ENCODE peak calls at places on chromosomes 7 and 10, in four cellular contexts. E is K562, W is IMR-90, L is GM12878. X is an unnamed sample.
A peak's percentile ranks its signal among the peaks of the same experiment; 100 is the strongest.

GRCh38 chr7:21448974-21449373 is 21.1 kb downstream of the SP4 start:
- DNase-seq in W (no peak), E (no peak), L (no peak), X (no peak)

GRCh38 chr7:43569424-43569823 is 13.5 kb upstream of the STK17A start:
- DNase-seq in E (peak; percentile 35), L (no peak), W (peak; percentile 84), X (no peak)

GRCh38 chr7:82803411-82803810 is 359.3 kb downstream of the PCLO start:
- DNase-seq in W (peak; percentile 9), L (no peak), E (no peak), X (no peak)

GRCh38 chr7:41222704-41223103 is 480.2 kb downstream of the INHBA start:
- DNase-seq in L (no peak), W (peak; percentile 96), E (no peak), X (no peak)

GRCh38 chr7:55006499-55006898 is 12.3 kb upstream of the EGFR start:
- DNase-seq in W (no peak), L (no peak), E (no peak), X (no peak)

GRCh38 chr10:103612462-103613365 is 119.2 kb downstream of the NEURL1 start:
- DNase-seq in E (peak; percentile 76), W (peak; percentile 91), L (no peak), X (no peak)

GRCh38 chr7:55438085-55438764 is 73.1 kb downstream of the LANCL2 start:
- DNase-seq in L (no peak), W (no peak), E (no peak), X (no peak)

GRCh38 chr10:88759366-88760101 is at the start of gene LIPN:
- DNase-seq in E (no peak), L (no peak), W (no peak), X (no peak)

GRCh38 chr10:23340346-23340745 is 4.3 kb downstream of the C10orf67 start:
- DNase-seq in W (no peak), E (no peak), L (no peak), X (no peak)

GRCh38 chr7:139853576-139854511 is 24.8 kb downstream of the TBXAS1 start:
- DNase-seq in W (peak; percentile 83), E (peak; percentile 53), L (no peak), X (no peak)

GRCh38 chr10:69086131-69086530 is 1.8 kb upstream of the SRGN start:
- DNase-seq in W (no peak), L (no peak), E (peak; percentile 67), X (no peak)

GRCh38 chr10:34102917-34103506 is 712.1 kb downstream of the PARD3 start:
- DNase-seq in W (peak; percentile 87), L (no peak), E (no peak), X (no peak)

GRCh38 chr10:47176206-47176902 is 123.6 kb upstream of the GDF10 start:
- DNase-seq in W (no peak), E (no peak), L (no peak), X (no peak)

GRCh38 chr7:46791180-46791579 is 790.7 kb downstream of the TNS3 start:
- DNase-seq in L (no peak), E (no peak), W (no peak), X (no peak)

GRCh38 chr7:28748934-28749584 is 209.1 kb downstream of the TRIL start:
- DNase-seq in E (peak; percentile 7), W (peak; percentile 71), L (no peak), X (no peak)
- TF ChIP-seq CHD1 in E (no peak), W (no peak), L (no peak), X (no peak)

DNA sequence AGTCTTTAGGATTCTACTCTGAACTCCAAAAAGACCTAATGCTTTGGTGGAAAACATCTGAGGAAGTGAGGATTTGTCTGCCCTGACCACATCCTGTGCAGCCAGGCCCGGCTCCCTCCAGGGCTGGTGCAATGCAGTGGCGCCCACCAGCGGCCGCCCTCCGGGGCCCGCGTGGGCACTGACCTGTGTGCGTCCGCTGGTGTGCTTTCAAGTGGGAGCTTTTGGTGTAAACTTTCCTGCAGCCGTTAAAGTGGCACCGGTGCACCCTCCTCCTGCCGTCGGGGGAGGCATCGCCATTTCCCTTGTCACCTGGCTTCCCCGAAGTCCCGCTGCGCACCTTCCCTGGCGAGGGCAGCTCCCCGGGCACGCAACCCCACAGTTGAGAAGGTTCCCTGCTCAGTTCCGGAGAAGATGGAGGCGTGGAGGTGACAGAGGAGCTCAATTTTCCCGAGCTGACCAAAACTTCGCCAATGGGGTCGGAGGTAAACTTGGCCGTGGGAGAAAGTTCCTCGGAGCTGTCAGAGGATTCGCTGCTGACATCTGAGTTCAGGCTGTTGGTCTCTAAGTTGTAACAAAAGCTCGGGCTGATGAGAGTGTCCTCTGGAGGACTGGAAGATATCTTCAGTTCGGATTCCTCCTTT is 3.4 kb downstream of the KLF6 start:
- DNase-seq in L (no peak), W (peak; percentile 55), E (no peak), X (no peak)
- TF ChIP-seq CHD1 in L (no peak), W (peak; percentile 83), E (no peak), X (no peak)

DNA sequence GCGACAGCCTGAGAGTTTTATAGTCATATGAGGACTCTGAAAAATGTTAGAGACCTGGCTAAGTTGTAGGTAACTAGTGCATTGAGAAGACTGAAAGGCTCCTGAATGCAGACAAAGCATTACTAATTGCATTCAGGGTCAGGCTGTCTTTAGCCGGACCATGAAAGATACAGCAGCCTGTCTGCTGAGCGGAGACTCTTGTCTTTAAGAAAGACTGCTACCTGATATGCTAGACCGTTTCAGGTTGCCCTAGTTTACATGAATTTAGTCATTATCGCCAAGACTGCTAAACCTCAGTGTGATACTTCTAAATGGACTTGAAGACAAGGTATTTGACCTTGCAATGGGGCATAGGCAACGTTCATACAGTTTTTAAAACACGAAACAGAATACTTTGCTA is 81.2 kb downstream of the BMPR1A start:
- DNase-seq in E (no peak), W (no peak), L (no peak), X (no peak)
- TF ChIP-seq CHD1 in E (no peak), W (no peak), L (no peak), X (no peak)

DNA sequence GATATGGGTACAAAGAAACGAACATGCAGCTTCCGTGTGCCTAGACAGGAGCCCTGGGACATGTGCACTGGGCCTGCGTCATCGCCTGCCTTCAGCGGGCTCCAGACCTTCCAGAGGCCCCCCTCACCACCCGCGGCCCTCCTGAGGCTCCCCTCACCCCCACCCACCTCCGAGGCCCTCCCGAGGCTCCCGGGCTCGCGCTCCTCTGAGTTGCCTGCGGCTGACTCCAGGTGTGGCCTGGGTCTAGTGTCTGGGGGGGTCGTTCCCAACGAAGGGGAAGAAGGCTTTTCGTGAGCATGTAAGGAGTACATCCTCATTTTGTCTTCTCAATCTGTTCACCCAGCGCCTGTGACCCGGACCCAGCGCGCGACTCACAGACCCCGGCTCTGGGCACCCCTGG is 177.3 kb upstream of the ZNF32 start:
- DNase-seq in W (no peak), E (no peak), L (no peak), X (no peak)
- TF ChIP-seq CHD1 in W (no peak), E (no peak), L (no peak), X (no peak)

GRCh38 chr7:77413128-77413527 is 3.0 kb downstream of the GSAP start:
- DNase-seq in E (no peak), L (no peak), W (no peak), X (no peak)

GRCh38 chr7:77406421-77406820 is 9.7 kb downstream of the GSAP start:
- DNase-seq in E (no peak), W (no peak), L (no peak), X (no peak)

GRCh38 chr7:77407906-77408305 is 8.2 kb downstream of the GSAP start:
- DNase-seq in W (no peak), E (no peak), L (no peak), X (no peak)

GRCh38 chr7:77409005-77409738 is 7.0 kb downstream of the GSAP start:
- DNase-seq in E (no peak), W (peak; percentile 56), L (no peak), X (no peak)

DNA sequence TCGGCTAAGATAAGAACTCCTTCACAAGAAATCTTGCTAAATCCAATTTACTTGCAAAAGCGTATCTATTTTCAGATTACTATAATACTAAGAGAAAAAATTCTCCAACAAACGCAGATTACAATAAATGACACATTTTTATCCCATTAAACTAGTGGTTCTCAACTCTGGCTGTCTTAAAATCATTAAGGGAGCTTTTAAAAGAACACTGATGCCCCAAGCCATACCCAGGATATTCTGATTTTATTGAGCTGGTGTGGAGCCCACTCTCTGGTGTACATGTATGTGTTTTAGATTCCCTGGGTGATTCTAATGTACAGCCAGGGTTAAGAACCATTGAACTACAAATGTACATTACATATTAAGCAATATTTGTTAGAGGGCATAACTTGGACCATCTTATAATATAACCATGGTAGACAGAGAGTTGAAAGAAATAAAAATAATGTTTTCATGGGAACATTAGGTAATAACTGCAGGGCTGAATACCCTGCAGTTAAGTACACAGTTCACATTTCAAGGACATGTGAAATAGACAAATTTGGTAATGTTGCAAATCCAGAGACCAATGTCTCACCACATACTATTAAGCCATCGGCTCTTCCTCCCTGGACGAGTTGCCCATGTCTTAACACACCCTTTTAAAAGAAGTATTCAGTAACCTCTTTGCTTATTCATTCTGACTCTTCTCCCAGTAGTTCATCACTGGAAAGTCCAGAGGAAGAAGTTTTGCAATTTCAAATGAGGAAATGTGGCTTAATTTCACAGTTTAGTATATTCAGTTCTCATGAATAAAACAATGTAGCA is 6.2 kb downstream of the GSAP start:
- DNase-seq in E (no peak), L (no peak), W (peak; percentile 87), X (no peak)
- TF ChIP-seq CHD1 in E (no peak), L (no peak), W (no peak), X (no peak)

DNA sequence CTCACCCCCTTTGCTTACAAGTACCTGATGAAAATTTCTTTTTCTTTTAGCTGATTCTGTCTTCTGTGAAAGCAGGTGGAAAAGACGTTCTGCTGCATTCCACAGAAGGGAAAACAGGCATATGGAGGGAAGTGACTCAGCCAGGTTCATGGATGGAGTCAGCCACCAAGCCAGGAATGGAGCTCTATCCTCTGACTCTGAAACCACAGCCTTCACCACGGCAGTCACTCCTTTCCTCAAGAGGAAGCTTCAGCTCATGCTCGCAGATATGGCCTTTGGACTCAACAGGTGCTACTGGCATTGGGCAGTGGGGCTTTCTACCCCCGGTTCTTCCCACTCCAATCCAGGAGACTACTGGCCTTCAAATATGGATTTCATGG is 11.5 kb upstream of the PLAU start:
- DNase-seq in W (peak; percentile 97), E (no peak), L (no peak), X (no peak)
- TF ChIP-seq CHD1 in W (no peak), E (no peak), L (no peak), X (no peak)

GRCh38 chr7:115211171-115211570 is 289.3 kb downstream of the MDFIC start:
- DNase-seq in W (no peak), E (no peak), L (no peak), X (no peak)

GRCh38 chr7:115221484-115221883 is 299.6 kb downstream of the MDFIC start:
- DNase-seq in E (no peak), L (no peak), W (peak; percentile 54), X (no peak)

GRCh38 chr7:115218076-115218475 is 296.2 kb downstream of the MDFIC start:
- DNase-seq in L (no peak), W (no peak), E (no peak), X (no peak)

GRCh38 chr7:115217373-115217772 is 295.5 kb downstream of the MDFIC start:
- DNase-seq in W (no peak), E (no peak), L (no peak), X (no peak)

DNA sequence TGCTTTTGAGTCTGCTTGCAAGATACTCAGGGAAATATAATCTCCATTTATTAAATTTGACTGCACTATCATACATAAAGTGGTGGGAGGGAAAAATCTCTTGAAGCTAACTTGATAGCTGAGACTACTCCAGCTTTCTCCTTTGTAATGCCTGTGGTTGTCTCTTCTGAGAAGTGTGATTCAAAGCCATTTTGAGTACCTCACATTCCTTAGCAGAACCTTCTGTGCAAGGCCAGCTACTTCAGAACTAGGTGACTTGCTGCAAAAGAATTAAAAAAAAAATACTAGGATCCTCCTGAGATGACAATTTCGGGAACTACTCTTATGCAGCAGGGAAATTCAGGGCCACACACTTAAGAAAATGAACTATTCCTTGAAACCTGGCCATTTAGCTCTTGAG is 294.8 kb downstream of the MDFIC start:
- DNase-seq in W (peak; percentile 24), E (no peak), L (no peak), X (no peak)
- TF ChIP-seq CHD1 in W (no peak), E (no peak), L (no peak), X (no peak)